ENCODE peak calls at places on chromosomes 7 and 10, in four cellular contexts. One of them, this sample, is unnamed.

GRCh38 chr10:119135517-119135890 is 30.0 kb downstream of the SFXN4 start:
- DNase-seq in left lung: no peak
- DNase-seq in aorta: no peak
- DNase-seq in A549: no peak
- DNase-seq in this sample: no peak

GRCh38 chr10:123299598-123299997 is 145.4 kb downstream of the BUB3 start:
- DNase-seq in left lung: no peak
- DNase-seq in aorta: no peak
- DNase-seq in A549: no peak
- DNase-seq in this sample: no peak

GRCh38 chr10:79050896-79051555 is 17.7 kb upstream of the ZMIZ1 start:
- DNase-seq in left lung: no peak
- DNase-seq in aorta: peak
- DNase-seq in A549: no peak
- DNase-seq in this sample: no peak

GRCh38 chr10:2798340-2798739 is 269.0 kb upstream of the PFKP start:
- DNase-seq in left lung: no peak
- DNase-seq in aorta: no peak
- DNase-seq in A549: no peak
- DNase-seq in this sample: no peak

GRCh38 chr10:103241262-103242011 is 4.2 kb upstream of the RPEL1 start:
- DNase-seq in left lung: peak
- DNase-seq in aorta: no peak
- DNase-seq in A549: peak
- DNase-seq in this sample: no peak

GRCh38 chr10:124693801-124694416 is 50.3 kb downstream of the FAM53B start:
- DNase-seq in left lung: no peak
- DNase-seq in aorta: peak
- DNase-seq in A549: no peak
- DNase-seq in this sample: no peak

GRCh38 chr10:48363617-48364355 is 57.3 kb downstream of the MAPK8 start:
- DNase-seq in left lung: no peak
- DNase-seq in aorta: no peak
- DNase-seq in A549: peak
- DNase-seq in this sample: peak

GRCh38 chr7:22872087-22872807 is 49.6 kb upstream of the TOMM7 start:
- DNase-seq in left lung: no peak
- DNase-seq in aorta: no peak
- DNase-seq in A549: no peak
- DNase-seq in this sample: no peak

GRCh38 chr7:141359740-141360413 is 191.3 kb upstream of the AGK start:
- DNase-seq in left lung: no peak
- DNase-seq in aorta: no peak
- DNase-seq in A549: no peak
- DNase-seq in this sample: no peak

GRCh38 chr10:105807930-105808587 is 1167.0 kb downstream of the SORCS3 start:
- DNase-seq in left lung: peak
- DNase-seq in aorta: no peak
- DNase-seq in A549: no peak
- DNase-seq in this sample: no peak

GRCh38 chr7:28609608-28610007 is 197.3 kb downstream of the CREB5 start:
- DNase-seq in left lung: no peak
- DNase-seq in aorta: no peak
- DNase-seq in A549: no peak
- DNase-seq in this sample: no peak

GRCh38 chr7:120838281-120838682 is 19.7 kb downstream of the TSPAN12 start:
- DNase-seq in left lung: no peak
- DNase-seq in aorta: no peak
- DNase-seq in A549: no peak
- DNase-seq in this sample: no peak

GRCh38 chr10:133032976-133033741 is 54.6 kb upstream of the ADGRA1 start:
- DNase-seq in left lung: peak
- DNase-seq in aorta: no peak
- DNase-seq in A549: no peak
- DNase-seq in this sample: no peak

GRCh38 chr10:92755725-92756124 is 66.0 kb downstream of the HHEX start:
- DNase-seq in left lung: no peak
- DNase-seq in aorta: no peak
- DNase-seq in A549: no peak
- DNase-seq in this sample: no peak

GRCh38 chr7:8109196-8110022 is 140.8 kb downstream of the GLCCI1 start:
- DNase-seq in left lung: no peak
- DNase-seq in aorta: no peak
- DNase-seq in A549: no peak
- DNase-seq in this sample: no peak

GRCh38 chr7:150307904-150308303 is 15.3 kb upstream of the LRRC61 start:
- DNase-seq in left lung: no peak
- DNase-seq in aorta: no peak
- DNase-seq in A549: no peak
- DNase-seq in this sample: no peak

GRCh38 chr10:32239770-32240169 is 107.2 kb downstream of the EPC1 start:
- DNase-seq in left lung: no peak
- DNase-seq in aorta: no peak
- DNase-seq in A549: no peak
- DNase-seq in this sample: no peak

GRCh38 chr7:13988765-13989137 is 715 bp downstream of the ETV1 start:
- DNase-seq in left lung: no peak
- DNase-seq in aorta: no peak
- DNase-seq in A549: no peak
- DNase-seq in this sample: no peak

GRCh38 chr7:80563561-80564327 is 51.9 kb upstream of the GNAT3 start:
- DNase-seq in left lung: no peak
- DNase-seq in aorta: no peak
- DNase-seq in A549: no peak
- DNase-seq in this sample: no peak

GRCh38 chr7:43871064-43871463 is 1.7 kb upstream of the MRPS24 start:
- DNase-seq in left lung: no peak
- DNase-seq in aorta: no peak
- DNase-seq in A549: no peak
- DNase-seq in this sample: no peak

GRCh38 chr7:43869018-43869897 is at the start of gene MRPS24:
- DNase-seq in left lung: peak
- DNase-seq in aorta: peak
- DNase-seq in A549: peak
- DNase-seq in this sample: peak

GRCh38 chr7:43869898-43870240 is 552 bp upstream of the MRPS24 start:
- DNase-seq in left lung: no peak
- DNase-seq in aorta: no peak
- DNase-seq in A549: peak
- DNase-seq in this sample: no peak

GRCh38 chr7:43868681-43869017 is 668 bp downstream of the MRPS24 start:
- DNase-seq in left lung: no peak
- DNase-seq in aorta: no peak
- DNase-seq in A549: no peak
- DNase-seq in this sample: no peak

GRCh38 chr7:43870316-43870715 is 999 bp upstream of the MRPS24 start:
- DNase-seq in left lung: no peak
- DNase-seq in aorta: no peak
- DNase-seq in A549: no peak
- DNase-seq in this sample: no peak
- H3K4me3 ChIP-seq in left lung: no peak
- H3K4me3 ChIP-seq in aorta: no peak
- H3K4me3 ChIP-seq in A549: no peak
- H3K4me3 ChIP-seq in this sample: no peak

GRCh38 chr10:6347391-6347951 is 144.7 kb downstream of the PFKFB3 start:
- DNase-seq in left lung: no peak
- DNase-seq in aorta: no peak
- DNase-seq in A549: no peak
- DNase-seq in this sample: no peak
- H3K4me3 ChIP-seq in left lung: no peak
- H3K4me3 ChIP-seq in aorta: no peak
- H3K4me3 ChIP-seq in A549: no peak
- H3K4me3 ChIP-seq in this sample: no peak

GRCh38 chr10:46555713-46556514 is 544 bp downstream of the GPRIN2 start:
- DNase-seq in left lung: peak
- DNase-seq in aorta: peak
- DNase-seq in A549: peak
- DNase-seq in this sample: peak
- H3K4me3 ChIP-seq in left lung: peak
- H3K4me3 ChIP-seq in aorta: peak
- H3K4me3 ChIP-seq in A549: peak
- H3K4me3 ChIP-seq in this sample: peak

DNA sequence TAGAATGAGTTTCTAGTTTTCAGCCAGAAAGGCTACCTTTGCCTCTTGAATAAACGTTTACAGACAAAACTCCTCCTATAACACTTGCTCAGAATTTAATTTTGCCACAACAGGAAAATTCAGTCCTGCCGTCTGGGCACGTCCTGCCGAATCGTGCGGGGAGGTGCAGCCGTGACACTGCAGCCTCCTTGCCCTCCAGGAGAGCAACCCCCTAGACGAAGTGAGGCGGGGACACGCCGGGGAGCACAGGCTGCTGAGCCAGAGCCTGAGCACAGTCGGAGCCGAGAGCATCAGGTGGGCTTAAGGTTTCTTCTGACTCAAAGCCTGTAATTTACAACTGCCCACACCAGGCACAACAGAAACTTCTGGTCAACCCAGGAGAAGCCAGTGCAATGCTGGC is 102.3 kb downstream of the DYNC2I1 start:
- DNase-seq in left lung: peak
- DNase-seq in aorta: no peak
- DNase-seq in A549: no peak
- DNase-seq in this sample: no peak
- H3K4me3 ChIP-seq in left lung: no peak
- H3K4me3 ChIP-seq in aorta: no peak
- H3K4me3 ChIP-seq in A549: no peak
- H3K4me3 ChIP-seq in this sample: no peak

GRCh38 chr7:5396999-5397656 is 26.5 kb downstream of the TNRC18 start:
- DNase-seq in left lung: peak
- DNase-seq in aorta: peak
- DNase-seq in A549: peak
- DNase-seq in this sample: no peak
- H3K4me3 ChIP-seq in left lung: peak
- H3K4me3 ChIP-seq in aorta: no peak
- H3K4me3 ChIP-seq in A549: peak
- H3K4me3 ChIP-seq in this sample: no peak

This sample was measured in iPS DF 6.9.